ENCODE peak calls at places on chromosomes 4 and X, in ten cellular contexts. V is SK-N-DZ; I is neural crest cell; U is activated CD4-positive, alpha-beta T cell treated with anti-CD3 and anti-CD28 coated beads, Interleukin-2, amount 10 ng/mL, durations not matched to agents 7 days and 5 days; Z is stimulated activated CD8-positive, alpha-beta memory T cell treated with anti-CD3 and anti-CD28 coated beads, Interleukin-7, amount 100 ng/mL, for 1 hour; Y is RCC 7860; G is upper lobe of right lung; D is HepG2; Q is tibial nerve; X is glomerular endothelial cell. R is an unnamed sample.

GRCh38 chr4:110106946-110107325 is 91.5 kb downstream of the ELOVL6 start:
- DNase-seq in V (no peak), I (no peak), U (no peak), Z (no peak), Y (no peak), G (no peak), D (peak), Q (no peak), X (no peak), R (no peak)

GRCh38 chr4:25500626-25501318 is 123.7 kb downstream of the ANAPC4 start:
- DNase-seq in V (peak), I (no peak), U (no peak), Z (no peak), Y (no peak), G (no peak), D (no peak), Q (no peak), X (no peak), R (no peak)

GRCh38 chrX:17042046-17042445 is 95.6 kb downstream of the REPS2 start:
- DNase-seq in V (no peak), I (no peak), U (no peak), Z (no peak), Y (no peak), G (no peak), D (no peak), Q (no peak), X (no peak), R (no peak)

GRCh38 chr4:102036619-102037376 is 246.3 kb downstream of the BANK1 start:
- DNase-seq in V (peak), I (no peak), U (no peak), Z (no peak), Y (no peak), G (no peak), D (no peak), Q (no peak), X (no peak), R (no peak)

GRCh38 chr4:79442422-79442821 is 34.4 kb upstream of the GK2 start:
- DNase-seq in V (no peak), I (no peak), U (no peak), Z (no peak), Y (no peak), G (no peak), D (no peak), Q (no peak), X (no peak), R (no peak)

GRCh38 chr4:184315675-184316359 is 98.1 kb upstream of the ENPP6 start:
- DNase-seq in V (no peak), I (no peak), U (no peak), Z (no peak), Y (no peak), G (no peak), D (no peak), Q (peak), X (no peak), R (no peak)

GRCh38 chr4:30714408-30715031 is 5.6 kb upstream of the PCDH7 start:
- DNase-seq in V (peak), I (peak), U (no peak), Z (no peak), Y (no peak), G (no peak), D (peak), Q (peak), X (no peak), R (peak)

GRCh38 chr4:151717909-151718613 is 42.7 kb downstream of the GATB start:
- DNase-seq in V (no peak), I (no peak), U (no peak), Z (no peak), Y (no peak), G (no peak), D (no peak), Q (no peak), X (no peak), R (no peak)

GRCh38 chr4:145618210-145618911 is 824 bp upstream of the MMAA start:
- DNase-seq in V (no peak), I (no peak), U (no peak), Z (no peak), Y (no peak), G (no peak), D (no peak), Q (peak), X (no peak), R (peak)

GRCh38 chrX:108307408-108308085 is 130.7 kb downstream of the COL4A6 start:
- DNase-seq in V (no peak), I (no peak), U (no peak), Z (no peak), Y (no peak), G (peak), D (peak), Q (no peak), X (no peak), R (no peak)

GRCh38 chr4:165502919-165503907 is 124.4 kb downstream of the CPE start:
- DNase-seq in V (no peak), I (no peak), U (no peak), Z (no peak), Y (peak), G (no peak), D (peak), Q (peak), X (no peak), R (no peak)

GRCh38 chr4:121096629-121097028 is 24.3 kb upstream of the NDNF start:
- DNase-seq in V (peak), I (no peak), U (no peak), Z (no peak), Y (peak), G (no peak), D (peak), Q (no peak), X (peak), R (no peak)

GRCh38 chr4:114924311-114924710 is 189.1 kb downstream of the NDST4 start:
- DNase-seq in V (no peak), I (no peak), U (no peak), Z (no peak), Y (no peak), G (no peak), D (no peak), Q (no peak), X (no peak), R (no peak)

GRCh38 chr4:6079965-6080364 is 61.7 kb upstream of the C4orf50 start:
- DNase-seq in V (no peak), I (no peak), U (no peak), Z (no peak), Y (no peak), G (no peak), D (no peak), Q (no peak), X (no peak), R (no peak)

GRCh38 chrX:66200855-66201795 is 37.1 kb downstream of the HEPH start:
- DNase-seq in V (no peak), I (no peak), U (no peak), Z (no peak), Y (no peak), G (no peak), D (no peak), Q (no peak), X (no peak), R (no peak)

GRCh38 chr4:101695176-101695575 is 95.4 kb upstream of the BANK1 start:
- DNase-seq in V (no peak), I (no peak), U (no peak), Z (no peak), Y (no peak), G (no peak), D (no peak), Q (no peak), X (no peak), R (no peak)

GRCh38 chr4:5100336-5100735 is 49.1 kb downstream of the STK32B start:
- DNase-seq in V (no peak), I (no peak), U (no peak), Z (no peak), Y (no peak), G (no peak), D (no peak), Q (no peak), X (no peak), R (no peak)

GRCh38 chr4:69057620-69058409 is 38.5 kb upstream of the UGT2B7 start:
- DNase-seq in V (no peak), I (peak), U (no peak), Z (no peak), Y (peak), G (no peak), D (peak), Q (no peak), X (no peak), R (no peak)

GRCh38 chr4:117941611-117942010 is 92.7 kb upstream of the NDST3 start:
- DNase-seq in V (no peak), I (no peak), U (no peak), Z (no peak), Y (no peak), G (no peak), D (no peak), Q (no peak), X (no peak), R (no peak)

GRCh38 chr4:179536694-179537093 is 2094.5 kb upstream of the AGA start:
- DNase-seq in V (no peak), I (no peak), U (no peak), Z (no peak), Y (no peak), G (no peak), D (no peak), Q (no peak), X (no peak), R (no peak)

GRCh38 chr4:159010563-159011260 is 92.2 kb upstream of the RAPGEF2 start:
- DNase-seq in V (no peak), I (no peak), U (no peak), Z (no peak), Y (no peak), G (peak), D (peak), Q (peak), X (no peak), R (no peak)

GRCh38 chr4:112516401-112517066 is 554 bp upstream of the NEUROG2 start:
- DNase-seq in V (no peak), I (peak), U (no peak), Z (no peak), Y (no peak), G (no peak), D (no peak), Q (no peak), X (no peak), R (peak)

GRCh38 chrX:40340116-40340515 is 240.7 kb upstream of the ATP6AP2 start:
- DNase-seq in V (no peak), I (no peak), U (no peak), Z (no peak), Y (no peak), G (no peak), D (no peak), Q (no peak), X (no peak), R (no peak)

GRCh38 chr4:57074753-57075152 is 35.4 kb downstream of the IGFBP7 start:
- DNase-seq in V (no peak), I (no peak), U (no peak), Z (no peak), Y (peak), G (no peak), D (no peak), Q (no peak), X (no peak), R (no peak)

GRCh38 chr4:77619408-77619807 is 13.8 kb downstream of the CXCL13 start:
- DNase-seq in V (no peak), I (no peak), U (no peak), Z (no peak), Y (no peak), G (no peak), D (no peak), Q (no peak), X (no peak), R (no peak)

GRCh38 chr4:24720979-24721378 is 74.4 kb upstream of the SOD3 start:
- DNase-seq in V (no peak), I (no peak), U (no peak), Z (no peak), Y (no peak), G (no peak), D (no peak), Q (no peak), X (no peak), R (no peak)

GRCh38 chr4:167614866-167615265 is 380.6 kb upstream of the SPOCK3 start:
- DNase-seq in V (no peak), I (no peak), U (no peak), Z (no peak), Y (no peak), G (no peak), D (no peak), Q (no peak), X (no peak), R (no peak)

GRCh38 chr4:35106091-35106734 is 1138.1 kb downstream of the ARAP2 start:
- DNase-seq in V (no peak), I (no peak), U (no peak), Z (no peak), Y (no peak), G (no peak), D (no peak), Q (no peak), X (no peak), R (no peak)

GRCh38 chrX:56564182-56564885 is 907 bp downstream of the UBQLN2 start:
- DNase-seq in V (peak), I (no peak), U (peak), Z (no peak), Y (peak), G (peak), D (peak), Q (peak), X (no peak), R (peak)

GRCh38 chrX:103687696-103688191 is 1.2 kb upstream of the MORF4L2 start:
- DNase-seq in V (peak), I (peak), U (peak), Z (no peak), Y (peak), G (peak), D (peak), Q (peak), X (peak), R (peak)

GRCh38 chr4:150055467-150055866 is 22.8 kb upstream of the DCLK2 start:
- DNase-seq in V (no peak), I (no peak), U (no peak), Z (no peak), Y (no peak), G (no peak), D (peak), Q (no peak), X (no peak), R (no peak)

GRCh38 chr4:76197971-76198410 is 15.6 kb downstream of the SCARB2 start:
- DNase-seq in V (peak), I (peak), U (no peak), Z (no peak), Y (no peak), G (peak), D (no peak), Q (peak), X (no peak), R (peak)

GRCh38 chr4:19368800-19369199 is 882.9 kb upstream of the SLIT2 start:
- DNase-seq in V (no peak), I (no peak), U (no peak), Z (no peak), Y (no peak), G (no peak), D (no peak), Q (no peak), X (no peak), R (no peak)

GRCh38 chr4:109993116-109993515 is 80.4 kb downstream of the EGF start:
- DNase-seq in V (no peak), I (no peak), U (no peak), Z (no peak), Y (no peak), G (no peak), D (no peak), Q (no peak), X (no peak), R (no peak)

GRCh38 chrX:54043696-54044125 is 562 bp downstream of the PHF8 start:
- DNase-seq in V (peak), I (no peak), U (peak), Z (no peak), Y (peak), G (peak), D (no peak), Q (peak), X (no peak), R (peak)

GRCh38 chr4:6889736-6890324 is 19.8 kb upstream of the TBC1D14 start:
- DNase-seq in V (no peak), I (no peak), U (no peak), Z (no peak), Y (no peak), G (peak), D (no peak), Q (no peak), X (no peak), R (no peak)

GRCh38 chrX:20118065-20118824 is 1.5 kb upstream of the MAP7D2 start:
- DNase-seq in V (no peak), I (no peak), U (no peak), Z (no peak), Y (no peak), G (no peak), D (no peak), Q (no peak), X (no peak), R (no peak)

GRCh38 chrX:148499638-148500427 is 584 bp upstream of the AFF2 start:
- DNase-seq in V (no peak), I (no peak), U (no peak), Z (no peak), Y (no peak), G (no peak), D (no peak), Q (no peak), X (no peak), R (no peak)

GRCh38 chr4:166435449-166435848 is 562.4 kb downstream of the TLL1 start:
- DNase-seq in V (no peak), I (no peak), U (no peak), Z (no peak), Y (peak), G (no peak), D (no peak), Q (no peak), X (peak), R (no peak)

GRCh38 chrX:137479394-137479793 is 86.5 kb upstream of the ZIC3 start:
- DNase-seq in V (no peak), I (no peak), U (no peak), Z (no peak), Y (no peak), G (no peak), D (no peak), Q (no peak), X (no peak), R (no peak)